ENCODE peak calls at places on chromosomes 1 and 21, in four cellular contexts. N is endothelial cell of umbilical vein, E is cardiac muscle cell, L is astrocyte of the cerebellum. Q is an unnamed sample.
A peak's percentile ranks its signal among the peaks of the same experiment; 100 is the strongest.

GRCh38 chr1:240192851-240193250 is 101.2 kb downstream of the FMN2 start:
- DNase-seq in N (no peak), E (no peak), L (no peak), Q (no peak)

GRCh38 chr1:209585197-209585596 is 1.7 kb downstream of the CAMK1G start:
- DNase-seq in N (no peak), E (no peak), L (no peak), Q (no peak)

GRCh38 chr1:41699861-41700248 is 215.4 kb upstream of the EDN2 start:
- DNase-seq in N (no peak), E (no peak), L (no peak), Q (no peak)

GRCh38 chr1:203581841-203582240 is 44.8 kb upstream of the ATP2B4 start:
- DNase-seq in N (no peak), E (no peak), L (no peak), Q (no peak)

GRCh38 chr1:174769961-174770549 is 229.7 kb upstream of the CACYBP start:
- DNase-seq in N (peak; percentile 51), E (peak; percentile 26), L (peak; percentile 51), Q (peak; percentile 6)

GRCh38 chr21:25872271-25872670 is 137.5 kb downstream of the GABPA start:
- DNase-seq in N (no peak), E (no peak), L (no peak), Q (no peak)

GRCh38 chr21:46626536-46627302 is 8.8 kb upstream of the PRMT2 start:
- DNase-seq in N (no peak), E (no peak), L (no peak), Q (no peak)

GRCh38 chr1:95953668-95954067 is 719.7 kb downstream of the RWDD3 start:
- DNase-seq in N (no peak), E (no peak), L (no peak), Q (no peak)

GRCh38 chr1:217333939-217334338 is 297.0 kb downstream of the GPATCH2 start:
- DNase-seq in N (no peak), E (peak; percentile 46), L (no peak), Q (no peak)

GRCh38 chr1:55893155-55893554 is 678.0 kb upstream of the USP24 start:
- DNase-seq in N (peak; percentile 56), E (peak; percentile 42), L (no peak), Q (peak; percentile 30)

GRCh38 chr1:234018816-234019215 is 114.3 kb downstream of the SLC35F3 start:
- DNase-seq in N (no peak), E (no peak), L (no peak), Q (no peak)

GRCh38 chr1:58592521-58593134 is 15.6 kb upstream of the TACSTD2 start:
- DNase-seq in N (peak; percentile 98), E (no peak), L (peak; percentile 81), Q (peak; percentile 74)

GRCh38 chr1:145961425-145962156 is 2.8 kb downstream of the ANKRD34A start:
- DNase-seq in N (no peak), E (peak; percentile 47), L (no peak), Q (no peak)

GRCh38 chr21:26761174-26761915 is 83.9 kb downstream of the ADAMTS1 start:
- DNase-seq in N (no peak), E (no peak), L (no peak), Q (no peak)

GRCh38 chr1:228416217-228416971 is at the start of gene TRIM17:
- DNase-seq in N (no peak), E (peak; percentile 82), L (no peak), Q (no peak)

GRCh38 chr1:190373705-190374336 is 103.8 kb downstream of the BRINP3 start:
- DNase-seq in N (peak; percentile 32), E (peak; percentile 53), L (peak; percentile 6), Q (no peak)

GRCh38 chr1:64922336-64922735 is 44.0 kb downstream of the JAK1 start:
- DNase-seq in N (no peak), E (no peak), L (no peak), Q (no peak)

GRCh38 chr1:6857831-6858230 is 72.6 kb downstream of the CAMTA1 start:
- DNase-seq in N (no peak), E (no peak), L (no peak), Q (no peak)

GRCh38 chr1:82318265-82318664 is 517.5 kb downstream of the ADGRL2 start:
- DNase-seq in N (no peak), E (no peak), L (no peak), Q (peak; percentile 33)

GRCh38 chr1:70941563-70941962 is 106.1 kb downstream of the PTGER3 start:
- DNase-seq in N (no peak), E (no peak), L (no peak), Q (no peak)

GRCh38 chr1:213623103-213623581 is 364.6 kb upstream of the PROX1 start:
- DNase-seq in N (no peak), E (no peak), L (no peak), Q (no peak)

GRCh38 chr21:41164981-41165650 is 2.8 kb upstream of the BACE2 start:
- DNase-seq in N (peak; percentile 82), E (no peak), L (no peak), Q (no peak)

GRCh38 chr1:65422241-65423203 is 2.1 kb downstream of the LEPR start:
- DNase-seq in N (peak; percentile 39), E (no peak), L (peak; percentile 12), Q (no peak)

GRCh38 chr21:44653656-44654575 is 543 bp downstream of the KRTAP12-4 start:
- DNase-seq in N (no peak), E (no peak), L (no peak), Q (no peak)

GRCh38 chr1:91584866-91585265 is 84.2 kb downstream of the CDC7 start:
- DNase-seq in N (no peak), E (peak; percentile 59), L (no peak), Q (no peak)

GRCh38 chr1:208252126-208252853 is 8.1 kb upstream of the PLXNA2 start:
- DNase-seq in N (no peak), E (peak; percentile 82), L (no peak), Q (no peak)

GRCh38 chr1:228021526-228022030 is 14.8 kb downstream of the WNT3A start:
- DNase-seq in N (no peak), E (no peak), L (no peak), Q (no peak)

GRCh38 chr1:203828002-203828401 is 32.6 kb downstream of the ZBED6 start:
- DNase-seq in N (peak; percentile 66), E (no peak), L (no peak), Q (no peak)

GRCh38 chr1:175338447-175339135 is 146.0 kb upstream of the KIAA0040 start:
- DNase-seq in N (peak; percentile 10), E (peak; percentile 47), L (no peak), Q (no peak)

GRCh38 chr21:33078907-33079582 is 9.1 kb downstream of the OLIG1 start:
- DNase-seq in N (no peak), E (no peak), L (peak; percentile 26), Q (peak; percentile 9)

GRCh38 chr1:20250346-20250989 is 40.2 kb upstream of the VWA5B1 start:
- DNase-seq in N (no peak), E (no peak), L (no peak), Q (no peak)

GRCh38 chr1:54054438-54054749 is 986 bp downstream of the TCEANC2 start:
- DNase-seq in N (peak; percentile 41), E (no peak), L (no peak), Q (no peak)

GRCh38 chr1:25744140-25744581 is 55.8 kb upstream of the SELENON start:
- DNase-seq in N (peak; percentile 49), E (peak; percentile 62), L (no peak), Q (no peak)

GRCh38 chr1:16078925-16079656 is 5.6 kb upstream of the FAM131C start:
- DNase-seq in N (peak; percentile 76), E (peak; percentile 84), L (peak; percentile 42), Q (no peak)
- H3K4me3 ChIP-seq in N (no peak overlapping the region), E (no peak overlapping the region), L (no peak overlapping the region), Q (no peak overlapping the region)

DNA sequence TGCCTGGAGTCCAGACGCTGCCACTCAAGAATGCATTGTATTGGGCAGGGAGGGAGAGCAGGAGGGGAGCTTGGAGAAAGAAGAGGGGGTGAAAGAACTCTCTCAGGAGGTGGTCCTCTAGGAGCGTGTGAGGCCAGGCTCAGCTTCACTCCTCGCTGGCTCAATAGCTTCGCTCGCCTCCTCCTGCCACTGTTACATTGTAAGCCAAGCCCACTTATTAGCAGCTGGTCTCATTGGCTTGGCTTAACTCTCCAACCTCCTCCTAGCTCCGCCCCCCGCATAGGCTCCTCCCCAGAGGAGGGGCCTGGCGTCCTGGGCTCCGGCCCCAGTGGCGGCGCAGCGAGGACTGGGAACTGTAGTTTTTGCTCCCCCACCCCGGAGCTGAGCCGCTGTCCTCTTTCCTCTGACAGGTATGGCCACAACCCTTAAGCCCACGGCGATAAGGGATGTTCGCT is at the start of gene KCNN3:
- DNase-seq in N (peak; percentile 93), E (peak; percentile 97), L (peak; percentile 69), Q (peak; percentile 55)
- H3K4me3 ChIP-seq in N (peak within 1 kb of the TSS; percentile 44), E (peak within 1 kb of the TSS; percentile 6), L (peak within 1 kb of the TSS; percentile 27), Q (peak within 1 kb of the TSS; percentile 40)

DNA sequence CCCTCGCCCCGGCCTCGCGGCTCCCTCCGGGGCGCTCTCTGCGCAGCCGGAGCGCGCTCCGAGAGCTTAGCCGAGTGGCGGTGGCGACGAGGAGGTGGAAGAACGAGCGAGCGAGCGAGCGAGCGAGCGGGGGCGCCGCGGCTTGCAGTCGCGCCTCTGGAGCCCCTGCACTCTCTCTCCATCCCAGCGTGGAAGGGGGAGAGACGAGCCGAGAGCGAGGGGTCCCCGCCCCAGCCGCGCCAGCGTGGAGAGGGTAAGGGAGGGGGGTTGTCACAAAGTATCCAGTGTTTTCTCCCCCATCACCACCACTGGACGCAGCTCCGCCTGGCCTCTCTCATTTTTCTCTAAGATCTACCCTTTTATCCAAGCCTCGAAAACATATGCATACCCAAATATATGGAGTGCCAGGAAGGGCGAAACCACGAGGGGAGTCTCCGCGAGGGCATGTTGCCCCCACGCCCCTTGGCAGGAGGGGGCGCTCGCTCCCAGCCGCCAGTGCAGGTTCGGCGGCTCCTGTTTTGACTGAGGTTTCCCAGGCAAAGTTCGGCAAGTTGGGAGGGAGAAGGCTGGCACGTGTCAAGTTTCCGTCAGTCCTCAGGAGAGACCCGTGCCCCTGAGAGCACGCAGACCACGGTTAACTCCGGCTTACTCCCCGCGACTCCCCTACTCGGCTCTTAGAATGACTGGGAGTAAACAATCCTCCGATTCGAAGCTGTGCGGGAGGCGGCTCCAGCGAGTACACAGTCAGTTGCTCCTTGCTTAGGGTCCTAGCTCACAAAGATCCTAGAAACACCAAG is 569 bp upstream of the DAB1 start:
- DNase-seq in N (no peak), E (peak; percentile 86), L (no peak), Q (no peak)
- H3K4me3 ChIP-seq in N (no peak overlapping the region), E (peak overlapping the region; percentile 68), L (peak overlapping the region; percentile 50), Q (peak overlapping the region; percentile 39)

DNA sequence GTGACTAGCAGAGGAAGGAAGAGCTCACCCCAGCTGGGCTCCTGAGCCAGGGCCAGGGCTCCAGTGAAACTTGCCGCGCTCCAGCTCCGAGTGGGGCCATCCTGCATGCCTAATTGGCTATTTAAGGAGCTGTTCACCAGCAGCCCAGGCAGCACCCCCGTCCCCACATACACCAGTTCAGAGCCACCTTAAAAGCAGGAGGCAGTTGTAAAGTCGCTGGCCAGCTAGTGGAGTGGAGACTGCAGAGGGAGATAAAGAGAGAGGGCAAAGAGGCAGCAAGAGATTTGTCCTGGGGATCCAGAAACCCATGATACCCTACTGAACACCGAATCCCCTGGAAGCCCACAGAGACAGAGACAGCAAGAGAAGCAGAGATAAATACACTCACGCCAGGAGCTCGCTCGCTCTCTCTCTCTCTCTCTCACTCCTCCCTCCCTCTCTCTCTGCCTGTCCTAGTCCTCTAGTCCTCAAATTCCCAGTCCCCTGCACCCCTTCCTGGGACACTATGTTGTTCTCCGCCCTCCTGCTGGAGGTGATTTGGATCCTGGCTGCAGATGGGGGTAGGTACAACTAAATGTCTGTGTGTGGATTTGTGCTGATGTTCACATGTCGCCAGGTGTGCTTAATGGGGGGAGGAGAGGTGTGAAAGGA is at the start of gene CA14:
- DNase-seq in N (no peak), E (peak; percentile 89), L (no peak), Q (no peak)
- H3K4me3 ChIP-seq in N (no peak within 1 kb of the TSS), E (peak within 1 kb of the TSS; percentile 61), L (no peak within 1 kb of the TSS), Q (no peak within 1 kb of the TSS)